ENCODE peak calls at places on chromosomes 11 and 22, in nine cellular contexts. X is HCT116, R is epithelial cell of esophagus, E is glutamatergic neuron, O is fibroblast of lung, Y is WTC11, J is Caco-2, L is pancreas, Q is tibial nerve. D is an unnamed sample.

GRCh38 chr11:107562647-107563208 is 2.8 kb downstream of the ALKBH8 start:
- DNase-seq in O (peak), E (no peak), Q (no peak), X (peak), R (peak), J (no peak), L (no peak), Y (no peak), D (no peak)

GRCh38 chr22:31616315-31616980 is 45.6 kb downstream of the PISD start:
- DNase-seq in R (no peak), L (no peak), Y (no peak), O (no peak), J (no peak), X (no peak), Q (no peak), E (no peak), D (no peak)

GRCh38 chr11:17389205-17389956 is 922 bp upstream of the KCNJ11 start:
- DNase-seq in Q (peak), X (peak), R (peak), J (peak), O (peak), Y (peak), E (peak), L (peak), D (no peak)

GRCh38 chr22:37568448-37569008 is 8.2 kb downstream of the CDC42EP1 start:
- DNase-seq in R (no peak), L (peak), X (no peak), O (no peak), Y (no peak), E (no peak), Q (no peak), J (no peak), D (no peak)

GRCh38 chr11:8234425-8234821 is 29.3 kb downstream of the LMO1 start:
- DNase-seq in Q (no peak), E (peak), J (no peak), L (no peak), O (no peak), Y (no peak), R (no peak), X (peak), D (no peak)

GRCh38 chr22:35480143-35480542 is 60.5 kb upstream of the RASD2 start:
- DNase-seq in R (no peak), O (no peak), L (no peak), X (no peak), J (no peak), Y (no peak), E (no peak), Q (no peak), D (no peak)

GRCh38 chr11:12087075-12087775 is 23.2 kb upstream of the MICAL2 start:
- DNase-seq in L (no peak), X (peak), O (peak), Q (no peak), E (no peak), Y (no peak), J (peak), R (peak), D (peak)

GRCh38 chr22:30649430-30650007 is 13.9 kb downstream of the SLC35E4 start:
- DNase-seq in Y (no peak), Q (no peak), L (no peak), X (peak), R (peak), E (no peak), J (no peak), O (peak), D (no peak)

GRCh38 chr11:59400461-59401261 is 25.6 kb downstream of the OR5A2 start:
- DNase-seq in E (no peak), J (no peak), Y (no peak), R (no peak), X (no peak), L (no peak), Q (no peak), O (no peak), D (no peak)

GRCh38 chr11:35619030-35619753 is 932 bp downstream of the FJX1 start:
- DNase-seq in Y (peak), R (peak), O (peak), X (no peak), J (peak), Q (no peak), L (peak), E (peak), D (no peak)

GRCh38 chr11:4495487-4495886 is 13.0 kb downstream of the OR52K1 start:
- DNase-seq in Q (no peak), O (peak), J (no peak), L (no peak), X (no peak), E (no peak), R (peak), Y (no peak), D (no peak)

GRCh38 chr11:85379066-85379465 is 248.1 kb downstream of the DLG2 start:
- DNase-seq in L (no peak), E (no peak), J (no peak), O (no peak), X (no peak), Q (no peak), R (no peak), Y (no peak), D (no peak)

GRCh38 chr11:123213307-123213708 is 18.3 kb upstream of the CLMP start:
- DNase-seq in Y (no peak), O (no peak), L (no peak), Q (no peak), E (no peak), J (no peak), X (no peak), R (no peak), D (no peak)

GRCh38 chr22:27997538-27997937 is 78.5 kb upstream of the PITPNB start:
- DNase-seq in L (no peak), O (no peak), R (no peak), J (no peak), X (no peak), E (peak), Q (no peak), Y (no peak), D (no peak)

GRCh38 chr11:102476069-102476468 is 23.5 kb upstream of the TMEM123 start:
- DNase-seq in X (no peak), J (no peak), L (no peak), Q (no peak), R (peak), O (peak), E (no peak), Y (no peak), D (no peak)

GRCh38 chr11:100687630-100688395 is 725 bp downstream of the ARHGAP42 start:
- DNase-seq in L (peak), O (peak), Y (peak), Q (peak), X (peak), E (peak), J (peak), R (peak), D (peak)

GRCh38 chr11:94885133-94885532 is 88.2 kb downstream of the CWC15 start:
- DNase-seq in Q (no peak), E (no peak), J (no peak), X (no peak), O (no peak), Y (no peak), L (no peak), R (peak), D (no peak)

GRCh38 chr11:123166095-123166559 is 28.9 kb downstream of the CLMP start:
- DNase-seq in Q (peak), R (peak), L (no peak), Y (peak), J (peak), X (no peak), O (peak), E (peak), D (no peak)

GRCh38 chr22:26406118-26406517 is 22.9 kb upstream of the ASPHD2 start:
- DNase-seq in E (no peak), X (no peak), Q (no peak), R (no peak), J (no peak), Y (no peak), O (peak), L (no peak), D (no peak)

GRCh38 chr22:47269689-47270088 is 507.2 kb downstream of the TBC1D22A start:
- DNase-seq in L (no peak), Y (no peak), Q (no peak), J (no peak), O (no peak), X (no peak), R (no peak), E (no peak), D (no peak)

GRCh38 chr11:46216040-46216764 is 61.3 kb upstream of the CREB3L1 start:
- DNase-seq in Q (no peak), E (no peak), Y (no peak), L (no peak), J (no peak), X (no peak), R (no peak), O (peak), D (no peak)

GRCh38 chr11:47510231-47510630 is 42.7 kb downstream of the CELF1 start:
- DNase-seq in R (peak), L (no peak), Y (no peak), J (no peak), O (no peak), Q (no peak), X (no peak), E (no peak), D (no peak)

GRCh38 chr22:32623943-32624342 is 149.3 kb downstream of the FBXO7 start:
- DNase-seq in L (no peak), R (peak), J (no peak), O (peak), Q (peak), X (no peak), Y (no peak), E (no peak), D (peak)

GRCh38 chr22:44988671-44989070 is 21.1 kb downstream of the PHF21B start:
- DNase-seq in O (no peak), R (no peak), L (no peak), J (no peak), E (no peak), Y (no peak), X (no peak), Q (no peak), D (no peak)

GRCh38 chr11:118241191-118242098 is 10.7 kb downstream of the MPZL3 start:
- DNase-seq in Y (no peak), L (peak), E (no peak), O (no peak), X (peak), Q (no peak), J (peak), R (peak), D (no peak)

GRCh38 chr11:83033972-83034672 is 37.6 kb downstream of the RAB30 start:
- DNase-seq in R (peak), E (peak), L (peak), X (no peak), J (no peak), Y (no peak), Q (peak), O (peak), D (peak)

GRCh38 chr11:126307706-126308105 is 3.8 kb downstream of the DCPS start:
- DNase-seq in X (no peak), Q (no peak), J (no peak), R (peak), L (no peak), E (peak), Y (peak), O (peak), D (no peak)

GRCh38 chr11:3959015-3959917 is 103.8 kb downstream of the STIM1 start:
- DNase-seq in J (no peak), X (no peak), Y (no peak), R (peak), O (peak), Q (no peak), L (no peak), E (no peak), D (peak)

GRCh38 chr11:63709336-63709735 is 28.0 kb downstream of the RTN3 start:
- DNase-seq in O (peak), Y (no peak), R (no peak), E (no peak), X (no peak), L (no peak), Q (no peak), J (no peak), D (no peak)

GRCh38 chr11:86798988-86799387 is 1.4 kb upstream of the PRSS23 start:
- DNase-seq in Q (no peak), X (no peak), O (peak), Y (no peak), L (no peak), E (no peak), J (no peak), R (peak), D (peak)

GRCh38 chr11:114044042-114044871 is 15.3 kb upstream of the ZBTB16 start:
- DNase-seq in Q (no peak), E (no peak), L (no peak), J (no peak), R (no peak), Y (no peak), O (peak), X (no peak), D (no peak)

GRCh38 chr11:128451651-128452470 is 135.5 kb downstream of the ETS1 start:
- DNase-seq in Y (no peak), R (no peak), L (peak), E (no peak), O (peak), Q (peak), J (no peak), X (no peak), D (no peak)

GRCh38 chr11:81963018-81963417 is 770.6 kb downstream of the FAM181B start:
- DNase-seq in R (no peak), X (no peak), Y (no peak), L (no peak), Q (no peak), O (peak), J (no peak), E (no peak), D (no peak)

GRCh38 chr11:86249307-86250098 is 5.0 kb downstream of the EED start:
- DNase-seq in J (no peak), L (no peak), R (no peak), O (no peak), E (no peak), X (no peak), Q (no peak), Y (no peak), D (no peak)

GRCh38 chr11:11980841-11981308 is 27.6 kb downstream of the DKK3 start:
- DNase-seq in Y (no peak), R (peak), O (no peak), Q (no peak), L (no peak), X (no peak), J (no peak), E (no peak), D (no peak)

GRCh38 chr11:116275634-116276033 is 497.2 kb downstream of the BUD13 start:
- DNase-seq in O (no peak), J (no peak), Y (no peak), L (no peak), E (no peak), Q (no peak), X (no peak), R (no peak), D (no peak)

GRCh38 chr11:65013130-65013691 is 749 bp upstream of the ARL2 start:
- DNase-seq in E (peak), Y (peak), O (peak), J (peak), R (peak), X (no peak), Q (peak), L (peak), D (peak)

GRCh38 chr22:17272511-17272991 is 53.3 kb upstream of the ADA2 start:
- DNase-seq in E (peak), J (no peak), R (no peak), X (no peak), O (no peak), Y (peak), L (no peak), Q (no peak), D (no peak)

DNA sequence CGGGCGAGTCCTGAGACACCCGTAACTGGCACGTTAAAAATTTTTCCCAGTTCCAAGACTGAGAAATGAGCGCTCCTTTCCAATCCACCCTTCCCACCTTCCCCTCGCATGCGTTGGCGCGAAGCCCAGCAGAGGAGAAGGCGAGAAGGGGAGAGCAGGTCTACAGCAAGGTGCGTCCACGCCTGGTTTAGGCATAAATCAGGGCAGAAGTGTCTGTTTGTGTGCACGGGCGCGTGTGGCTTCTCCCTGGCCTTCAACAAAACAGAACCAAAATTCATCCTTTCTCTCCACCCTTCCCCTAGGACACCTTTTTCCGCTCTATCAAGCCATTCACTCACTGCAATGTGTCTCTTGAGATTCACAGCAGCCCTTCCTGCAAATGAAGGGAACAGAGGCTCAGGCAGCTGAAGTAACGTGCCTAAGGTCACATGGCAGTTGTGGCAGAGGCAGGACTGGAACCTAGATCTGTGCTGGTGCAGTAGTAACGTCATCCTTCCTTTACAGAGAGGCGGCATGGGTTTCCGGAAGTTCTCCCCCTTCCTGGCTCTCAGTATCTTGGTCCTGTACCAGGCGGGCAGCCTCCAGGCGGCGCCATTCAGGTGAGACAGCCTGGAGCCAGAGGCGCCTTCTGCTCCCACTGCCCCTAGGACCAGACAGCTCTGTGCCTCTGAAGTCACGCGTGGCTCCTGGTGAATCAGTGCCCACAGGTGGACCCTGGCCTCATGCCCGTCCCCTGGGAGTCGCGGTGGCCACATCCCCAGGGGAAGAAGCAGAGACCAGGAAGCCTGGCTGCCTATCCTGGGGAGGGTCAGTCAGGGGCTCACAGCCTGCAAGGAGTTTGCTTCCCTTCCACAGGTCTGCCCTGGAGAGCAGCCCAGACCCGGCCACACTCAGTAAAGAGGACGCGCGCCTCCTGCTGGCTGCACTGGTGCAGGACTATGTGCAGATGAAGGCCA is 1.1 kb downstream of the CALCB start:
- DNase-seq in L (peak), Y (peak), X (peak), E (peak), Q (peak), J (peak), O (peak), R (peak), D (peak)
- TF ChIP-seq CTCF in L (peak), Y (peak), X (peak), E (peak), Q (peak), J (peak), O (peak), R (peak), D (peak)

DNA sequence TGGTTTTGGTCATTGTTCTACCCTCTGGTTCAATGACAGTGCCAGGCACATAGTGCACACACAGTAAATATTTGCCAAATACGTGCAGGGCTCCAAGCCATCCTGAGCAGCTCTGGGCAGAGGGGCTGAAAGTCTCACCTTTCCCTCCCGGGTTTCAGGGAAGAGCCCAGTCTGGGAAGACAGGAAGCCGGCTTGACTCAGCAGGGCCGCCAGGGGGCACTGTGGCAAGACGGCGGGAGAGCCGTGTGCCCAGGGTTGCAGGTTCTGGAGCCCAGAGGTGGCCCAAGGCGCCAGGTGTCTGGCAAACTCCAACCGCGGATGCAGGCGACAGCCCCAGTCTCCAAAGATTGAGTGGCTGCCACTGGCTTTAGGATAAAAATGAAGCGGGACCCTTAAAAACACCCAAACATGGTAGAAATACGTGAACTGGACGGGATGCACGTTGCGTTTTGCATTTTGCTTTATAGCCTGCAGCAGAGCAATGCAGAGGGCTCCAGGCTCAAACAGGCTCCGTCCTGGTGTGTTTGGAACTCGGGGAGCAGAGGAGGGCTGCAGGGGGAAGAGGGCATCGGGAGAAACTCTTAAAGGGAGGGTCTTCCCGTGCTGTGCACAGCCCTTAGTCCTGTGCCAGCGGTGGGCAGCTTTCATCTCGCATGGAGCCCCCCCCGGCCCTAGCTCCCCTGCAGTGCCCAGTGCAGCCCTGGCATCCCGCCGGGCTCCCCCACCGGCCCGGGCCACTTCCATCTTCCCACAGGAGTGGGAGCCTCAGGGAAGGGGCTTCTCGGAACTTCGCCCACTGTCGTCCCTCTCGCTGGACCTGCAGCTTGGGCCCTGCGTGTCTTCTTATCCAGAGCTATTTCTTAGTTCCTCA is 10.7 kb downstream of the KRTAP5-5 start:
- DNase-seq in O (peak), X (no peak), Y (peak), L (peak), E (peak), J (peak), Q (no peak), R (peak), D (no peak)
- TF ChIP-seq CTCF in O (peak), X (peak), Y (peak), L (peak), E (peak), J (peak), Q (peak), R (peak), D (peak)

DNA sequence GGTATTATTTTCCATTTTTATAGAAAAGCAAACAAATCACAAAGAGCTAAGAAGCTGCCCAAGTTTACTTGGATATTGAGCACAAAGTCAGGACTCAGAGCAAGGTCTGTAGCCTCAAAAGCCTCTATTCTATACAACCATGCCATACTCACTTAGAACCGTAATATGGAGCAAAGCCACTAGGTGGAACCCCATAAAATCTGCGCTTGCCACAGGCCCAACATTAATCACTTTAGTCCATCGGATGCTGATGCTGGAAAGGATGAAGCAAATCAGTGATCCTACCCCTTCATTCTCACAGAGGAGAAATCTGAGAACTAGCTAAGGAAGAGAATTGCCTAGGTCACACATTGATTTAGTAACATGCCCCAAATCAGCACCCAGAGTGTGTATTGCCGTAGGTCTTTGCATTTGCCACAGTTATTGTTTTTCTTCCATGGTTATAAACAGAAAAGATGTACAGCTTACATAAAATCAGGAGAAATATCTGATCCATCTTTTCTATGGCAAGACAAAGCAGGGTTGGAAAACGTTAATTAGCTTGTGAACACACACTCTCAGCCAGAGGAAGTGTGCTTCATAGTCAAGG is 56.7 kb upstream of the RAB38 start:
- DNase-seq in J (no peak), O (peak), Y (peak), L (no peak), Q (peak), R (peak), X (no peak), E (no peak), D (peak)
- TF ChIP-seq CTCF in J (peak), O (peak), Y (peak), L (peak), Q (peak), R (peak), X (peak), E (peak), D (peak)

GRCh38 chr11:119381186-119381988 is at the start of gene USP2:
- DNase-seq in X (peak), Y (peak), R (peak), O (peak), Q (peak), L (peak), J (peak), E (peak), D (peak)
- TF ChIP-seq CTCF in X (peak), Y (peak), R (peak), O (peak), Q (peak), L (peak), J (peak), E (peak), D (peak)